ENCODE peak calls at places on chromosomes 7 and 10, in ten cellular contexts. G is adrenal gland, T is heart left ventricle, U is stomach, Q is colonic mucosa, J is AG04450, S is tibial nerve, V is mammary epithelial cell, W is breast epithelium, K is coronary artery. A is an unnamed sample.

GRCh38 chr10:18400911-18401260 is 250.5 kb downstream of the NSUN6 start:
- DNase-seq in U (no peak), Q (peak; percentile 41), T (peak; percentile 40), W (no peak), K (no peak), V (no peak), S (no peak), G (peak; percentile 43), J (no peak), A (no peak)

GRCh38 chr10:22622242-22622806 is 92.1 kb downstream of the PIP4K2A start:
- DNase-seq in T (no peak), K (no peak), U (no peak), Q (no peak), V (no peak), W (no peak), G (no peak), S (no peak), J (no peak), A (no peak)

GRCh38 chr10:131574363-131574706 is 262.8 kb upstream of the TCERG1L start:
- DNase-seq in J (no peak), T (no peak), G (no peak), S (no peak), K (peak; percentile 62), U (peak; percentile 14), V (no peak), Q (peak; percentile 2), W (no peak), A (no peak)

GRCh38 chr10:125030567-125031197 is 88.8 kb downstream of the ZRANB1 start:
- DNase-seq in U (peak; percentile 49), S (no peak), K (no peak), Q (no peak), J (no peak), W (no peak), G (peak; percentile 84), T (no peak), V (no peak), A (no peak)

GRCh38 chr7:30278386-30278785 is 6.0 kb upstream of the ZNRF2 start:
- DNase-seq in Q (no peak), T (no peak), V (no peak), J (no peak), U (no peak), W (no peak), K (no peak), G (no peak), S (no peak), A (no peak)

GRCh38 chr7:94907420-94908203 is at the start of gene PPP1R9A:
- DNase-seq in V (no peak), U (peak; percentile 58), Q (peak; percentile 57), W (no peak), S (no peak), K (no peak), T (peak; percentile 50), G (peak; percentile 66), J (no peak), A (peak; percentile 18)

GRCh38 chr10:7432884-7433726 is 22.3 kb upstream of the SFMBT2 start:
- DNase-seq in J (no peak), W (no peak), G (no peak), V (no peak), T (no peak), K (no peak), S (no peak), Q (no peak), U (no peak), A (no peak)

GRCh38 chr10:100982916-100983830 is 4.1 kb downstream of the MRPL43 start:
- DNase-seq in G (peak; percentile 13), K (peak; percentile 67), Q (no peak), T (no peak), U (peak; percentile 7), S (no peak), V (no peak), W (no peak), J (no peak), A (no peak)

GRCh38 chr7:111855842-111856227 is 293.5 kb upstream of the IMMP2L start:
- DNase-seq in W (no peak), G (no peak), V (no peak), K (no peak), S (no peak), Q (no peak), J (no peak), U (no peak), T (no peak), A (no peak)

GRCh38 chr10:131738396-131738735 is 162.4 kb upstream of the PPP2R2D start:
- DNase-seq in S (no peak), K (no peak), W (no peak), J (no peak), U (peak; percentile 10), V (no peak), T (no peak), G (no peak), Q (no peak), A (no peak)

GRCh38 chr10:103734731-103735130 is 120.6 kb downstream of the SH3PXD2A start:
- DNase-seq in W (no peak), J (no peak), T (no peak), K (no peak), V (no peak), G (no peak), U (no peak), S (no peak), Q (no peak), A (no peak)

GRCh38 chr10:112952282-112952991 is 2.4 kb downstream of the TCF7L2 start:
- DNase-seq in T (peak; percentile 45), S (no peak), W (no peak), Q (no peak), G (peak; percentile 39), V (peak; percentile 45), U (no peak), K (no peak), J (no peak), A (no peak)
- TF ChIP-seq CTCF in T (no peak), S (no peak), W (no peak), Q (no peak), G (no peak), V (no peak), U (no peak), K (no peak), J (no peak), A (no peak)

GRCh38 chr10:78945838-78946237 is 122.9 kb upstream of the ZMIZ1 start:
- DNase-seq in W (no peak), T (no peak), S (no peak), U (no peak), K (no peak), Q (no peak), G (no peak), V (no peak), J (no peak), A (no peak)

GRCh38 chr10:78942006-78942405 is 126.8 kb upstream of the ZMIZ1 start:
- DNase-seq in J (no peak), S (no peak), Q (no peak), V (no peak), T (no peak), G (no peak), W (no peak), K (no peak), U (no peak), A (no peak)

GRCh38 chr10:78947226-78947625 is 121.5 kb upstream of the ZMIZ1 start:
- DNase-seq in V (no peak), J (no peak), S (no peak), Q (no peak), G (no peak), T (no peak), W (no peak), K (no peak), U (no peak), A (no peak)

GRCh38 chr10:78947733-78948132 is 121.0 kb upstream of the ZMIZ1 start:
- DNase-seq in S (no peak), Q (no peak), U (no peak), G (no peak), V (no peak), T (no peak), W (no peak), K (no peak), J (no peak), A (no peak)

DNA sequence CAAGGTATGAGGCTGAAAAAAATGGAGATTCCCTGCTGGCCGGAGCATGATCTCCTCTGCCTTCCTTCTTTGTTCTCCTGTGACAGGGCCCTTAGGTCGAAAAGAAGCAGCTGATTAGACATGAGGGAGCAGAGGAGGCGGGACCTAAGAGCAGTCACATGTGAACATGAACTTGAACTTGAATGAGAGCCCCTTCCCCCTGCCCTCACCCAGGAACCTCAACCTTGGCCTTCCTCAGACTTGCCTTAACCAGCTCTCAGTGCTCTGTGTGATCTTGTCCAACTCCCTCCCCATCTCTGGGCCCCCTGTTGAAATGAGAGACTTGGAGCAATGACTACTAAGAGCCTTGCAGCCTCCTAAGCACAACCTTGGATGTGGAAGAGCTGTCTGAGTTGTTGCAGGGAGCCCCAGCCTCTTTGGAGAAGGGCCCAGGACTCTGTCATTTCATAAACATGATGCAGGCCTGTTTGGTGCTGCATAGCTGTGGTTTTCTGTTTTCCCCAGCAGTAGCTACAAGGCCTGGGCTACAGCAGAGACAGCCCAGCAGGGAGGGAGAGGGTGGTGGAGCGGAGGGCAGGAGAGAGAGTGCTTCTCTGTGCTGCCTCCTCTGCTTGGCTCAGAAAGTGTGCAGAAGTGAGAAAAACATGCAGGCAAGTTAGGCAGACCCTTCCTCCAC is 124.0 kb upstream of the ZMIZ1 start:
- DNase-seq in W (no peak), K (no peak), S (peak; percentile 47), Q (peak; percentile 45), T (peak; percentile 66), G (peak; percentile 65), V (peak; percentile 68), J (peak; percentile 95), U (peak; percentile 30), A (no peak)
- H3K27ac ChIP-seq in W (peak overlapping the region; percentile 89), K (no peak overlapping the region), S (peak overlapping the region; percentile 76), Q (peak overlapping the region; percentile 44), T (no peak overlapping the region), G (peak overlapping the region; percentile 41), V (no peak overlapping the region), J (peak overlapping the region; percentile 78), U (no peak overlapping the region), A (peak overlapping the region; percentile 58)

DNA sequence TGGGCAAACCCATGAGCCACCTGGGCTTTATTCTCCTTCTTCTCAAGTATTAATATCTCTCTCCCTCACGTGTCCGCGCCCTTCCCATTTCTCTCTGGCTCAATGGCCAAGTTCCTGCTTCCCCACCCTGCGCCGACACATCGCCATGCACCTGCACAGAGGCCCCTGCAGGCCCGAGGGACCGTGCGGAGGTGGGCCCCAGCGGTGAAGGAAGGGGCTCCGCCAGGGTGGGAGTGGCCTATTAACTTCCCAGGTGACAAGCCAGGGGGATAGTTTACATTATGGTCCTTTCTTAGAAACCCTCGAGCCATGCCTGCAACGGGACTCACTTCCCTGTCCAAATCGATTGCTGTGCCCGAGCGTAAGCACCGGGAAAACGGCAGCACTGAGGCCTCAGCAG is 110.0 kb upstream of the ADARB2 start:
- DNase-seq in Q (no peak), S (no peak), T (no peak), G (no peak), J (no peak), W (no peak), U (no peak), K (no peak), V (no peak), A (no peak)
- TF ChIP-seq CTCF in Q (no peak), S (no peak), T (no peak), G (no peak), J (no peak), W (no peak), U (no peak), K (no peak), V (no peak), A (no peak)

DNA sequence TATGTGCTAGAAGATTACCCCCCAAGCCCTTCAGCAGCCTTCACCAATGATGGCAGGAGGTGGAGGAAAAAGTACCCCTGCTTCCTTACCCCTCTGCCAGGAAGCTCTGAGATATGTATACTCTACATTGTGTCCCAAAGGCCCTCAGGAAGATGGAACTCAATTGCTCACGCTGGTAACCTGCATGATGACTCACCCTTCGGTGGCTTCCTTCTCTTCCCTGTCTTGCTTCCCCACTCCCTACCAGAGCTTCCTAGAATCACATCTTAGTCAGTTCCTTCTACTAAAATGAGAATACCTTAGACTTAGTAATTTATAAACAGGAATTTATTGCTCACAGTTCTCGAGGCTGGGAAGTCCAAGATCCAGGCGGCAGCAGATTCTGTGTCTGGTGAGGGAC is 405.6 kb downstream of the TYW1 start:
- DNase-seq in Q (no peak), U (no peak), G (no peak), S (no peak), W (no peak), T (no peak), V (no peak), K (no peak), J (no peak), A (no peak)
- H3K27ac ChIP-seq in Q (no peak overlapping the region), U (no peak overlapping the region), G (no peak overlapping the region), S (no peak overlapping the region), W (no peak overlapping the region), T (no peak overlapping the region), V (no peak overlapping the region), K (no peak overlapping the region), J (no peak overlapping the region), A (no peak overlapping the region)